ENCODE peak calls at places on chromosome 19, in four cellular contexts. J is WERI-Rb-1, X is endothelial cell, W is foreskin fibroblast. B is an unnamed sample.

GRCh38 chr19:20367811-20368294 is 197.7 kb downstream of the ZNF737 start:
- DNase-seq in J (peak), X (peak), W (no peak), B (peak)

GRCh38 chr19:35306473-35307246 is 14.7 kb downstream of the MAG start:
- DNase-seq in W (no peak), J (peak), X (peak), B (no peak)

GRCh38 chr19:41928221-41928683 is at the start of gene ERFL:
- DNase-seq in X (no peak), J (no peak), W (no peak), B (no peak)

GRCh38 chr19:33677745-33678426 is 56.1 kb downstream of the CHST8 start:
- DNase-seq in J (no peak), W (no peak), X (peak), B (no peak)

GRCh38 chr19:17528610-17529009 is 17.2 kb downstream of the PGLS start:
- DNase-seq in X (no peak), J (no peak), W (no peak), B (no peak)

GRCh38 chr19:29779921-29780320 is 31.9 kb upstream of the CCNE1 start:
- DNase-seq in X (no peak), W (no peak), J (no peak), B (no peak)

GRCh38 chr19:44783545-44783944 is 5.9 kb downstream of the CBLC start:
- DNase-seq in X (no peak), J (no peak), W (no peak), B (no peak)

GRCh38 chr19:6095760-6096159 is 14.5 kb downstream of the RFX2 start:
- DNase-seq in X (no peak), W (peak), J (no peak), B (no peak)

GRCh38 chr19:42325896-42326771 is 699 bp downstream of the MEGF8 start:
- DNase-seq in J (peak), X (peak), W (peak), B (peak)

GRCh38 chr19:36488816-36489138 is 584 bp downstream of the ZNF566 start:
- DNase-seq in X (no peak), W (peak), J (peak), B (peak)

GRCh38 chr19:50510700-50511068 is 307 bp downstream of the JOSD2 start:
- DNase-seq in J (no peak), X (no peak), W (no peak), B (no peak)

GRCh38 chr19:41511628-41512027 is 64.3 kb upstream of the CEACAM21 start:
- DNase-seq in X (no peak), W (no peak), J (no peak), B (no peak)

GRCh38 chr19:7326105-7326877 is 22.4 kb upstream of the ARHGEF18 start:
- DNase-seq in J (peak), X (no peak), W (peak), B (no peak)

GRCh38 chr19:29927944-29928669 is 13.9 kb upstream of the URI1 start:
- DNase-seq in W (no peak), J (no peak), X (no peak), B (no peak)

GRCh38 chr19:48624791-48625723 is 5.8 kb downstream of the SPHK2 start:
- DNase-seq in X (no peak), W (no peak), J (peak), B (peak)

GRCh38 chr19:29622191-29623070 is 16.3 kb downstream of the POP4 start:
- DNase-seq in X (no peak), J (no peak), W (peak), B (no peak)

GRCh38 chr19:6376512-6377193 is 920 bp upstream of the PSPN start:
- DNase-seq in X (no peak), J (no peak), W (peak), B (no peak)

GRCh38 chr19:326851-327250 is 17.7 kb downstream of the MIER2 start:
- DNase-seq in W (no peak), J (no peak), X (no peak), B (no peak)

GRCh38 chr19:4018775-4019504 is 11.4 kb downstream of the PIAS4 start:
- DNase-seq in J (no peak), W (no peak), X (no peak), B (no peak)

GRCh38 chr19:35643255-35644205 is 2.0 kb downstream of the ETV2 start:
- DNase-seq in J (peak), W (peak), X (peak), B (peak)

GRCh38 chr19:10797541-10798256 is 38.3 kb downstream of the TMED1 start:
- DNase-seq in X (no peak), J (no peak), W (peak), B (no peak)

GRCh38 chr19:48506138-48506733 is 5.4 kb downstream of the LMTK3 start:
- DNase-seq in J (no peak), W (peak), X (no peak), B (no peak)

GRCh38 chr19:55158848-55159793 is 1.6 kb upstream of the TNNI3 start:
- DNase-seq in J (no peak), W (peak), X (no peak), B (no peak)

GRCh38 chr19:19485161-19485997 is 30.0 kb downstream of the TSSK6 start:
- DNase-seq in J (no peak), X (no peak), W (peak), B (peak)

GRCh38 chr19:46611791-46612190 is 10.7 kb downstream of the CALM3 start:
- DNase-seq in X (no peak), J (no peak), W (no peak), B (no peak)

GRCh38 chr19:35135389-35135909 is 590 bp upstream of the LGI4 start:
- DNase-seq in J (peak), X (peak), W (peak), B (peak)

GRCh38 chr19:13398182-13398581 is 108.1 kb downstream of the CACNA1A start:
- DNase-seq in X (no peak), J (no peak), W (no peak), B (no peak)

GRCh38 chr19:4375164-4375619 is 25.2 kb downstream of the SH3GL1 start:
- DNase-seq in J (no peak), X (no peak), W (peak), B (no peak)

GRCh38 chr19:45499196-45500180 is 1.2 kb downstream of the PPM1N start:
- DNase-seq in W (peak), X (peak), J (peak), B (peak)

GRCh38 chr19:10808937-10809655 is 26.9 kb downstream of the TMED1 start:
- DNase-seq in W (peak), J (no peak), X (no peak), B (no peak)

GRCh38 chr19:1510807-1511206 is 2.0 kb downstream of the ADAMTSL5 start:
- DNase-seq in J (no peak), X (no peak), W (no peak), B (no peak)
- TF ChIP-seq CTCF in J (no peak), X (no peak), W (no peak), B (no peak)

GRCh38 chr19:51710163-51710562 is 13.6 kb downstream of the HAS1 start:
- DNase-seq in W (peak), X (no peak), J (no peak), B (no peak)

GRCh38 chr19:51711702-51712101 is 12.1 kb downstream of the HAS1 start:
- DNase-seq in W (no peak), X (no peak), J (no peak), B (no peak)

GRCh38 chr19:51714848-51715247 is 8.9 kb downstream of the HAS1 start:
- DNase-seq in J (no peak), W (no peak), X (no peak), B (no peak)

GRCh38 chr19:51713319-51714285 is 10.2 kb downstream of the HAS1 start:
- DNase-seq in J (no peak), X (no peak), W (no peak), B (no peak)

GRCh38 chr19:51712461-51713081 is 11.2 kb downstream of the HAS1 start:
- DNase-seq in J (peak), W (peak), X (peak), B (no peak)
- TF ChIP-seq CTCF in J (peak), W (peak), X (peak), B (peak)

GRCh38 chr19:51564791-51565190 is 6.3 kb upstream of the ZNF175 start:
- DNase-seq in J (no peak), W (no peak), X (no peak), B (no peak)
- TF ChIP-seq CTCF in J (peak), W (no peak), X (no peak), B (no peak)

DNA sequence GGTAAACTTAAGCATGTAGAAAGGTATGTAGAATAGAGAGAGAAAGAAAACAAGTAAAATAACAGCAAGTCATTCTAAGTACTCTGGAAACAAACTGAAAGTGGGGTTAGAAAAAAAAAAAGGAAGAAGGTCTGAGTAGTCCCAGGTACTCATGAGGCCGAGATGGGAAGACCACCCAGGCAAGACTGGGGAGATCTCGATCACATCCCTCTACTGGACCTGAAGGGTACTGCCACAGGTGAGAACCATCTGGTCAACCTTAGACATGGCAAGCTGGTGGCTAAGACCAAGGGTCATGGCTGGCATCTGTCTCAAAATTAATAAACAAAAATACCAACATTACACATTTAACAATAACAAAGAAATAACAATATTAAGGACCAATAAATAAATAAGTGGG is 36.3 kb upstream of the ZNF724 start:
- DNase-seq in X (no peak), W (no peak), J (peak), B (no peak)
- TF ChIP-seq CTCF in X (peak), W (no peak), J (peak), B (peak)

B was measured in glutamatergic neuron.